ENCODE peak calls at places on chromosomes 11 and 22, in seven cellular contexts. U, Z, N, J, R, O and F are unnamed samples. For H3K9me3 and H3K4me1, the result is how much of the 10 kb centered on the place peaks cover.

GRCh38 chr11:17391493-17392355 is 3.3 kb upstream of the KCNJ11 start:
- DNase-seq in U (no peak), Z (no peak), N (no peak), J (no peak), R (no peak), O (no peak), F (no peak)

GRCh38 chr11:100469835-100470234 is 217.3 kb upstream of the ARHGAP42 start:
- DNase-seq in U (no peak), Z (no peak), N (no peak), J (no peak), R (no peak), O (no peak), F (no peak)

GRCh38 chr11:130397780-130398179 is 30.6 kb downstream of the ADAMTS8 start:
- DNase-seq in U (no peak), Z (no peak), N (no peak), J (no peak), R (no peak), O (no peak), F (no peak)

GRCh38 chr11:19664896-19665548 is 47.6 kb upstream of the NAV2 start:
- DNase-seq in U (no peak), Z (no peak), N (no peak), J (peak), R (no peak), O (no peak), F (no peak)

GRCh38 chr11:34002420-34002819 is 49.1 kb upstream of the CAPRIN1 start:
- DNase-seq in U (no peak), Z (no peak), N (no peak), J (no peak), R (no peak), O (no peak), F (no peak)

GRCh38 chr22:31579835-31580242 is 82.2 kb downstream of the PISD start:
- DNase-seq in U (no peak), Z (no peak), N (no peak), J (no peak), R (no peak), O (no peak), F (no peak)

GRCh38 chr22:44371741-44372525 is 59.2 kb upstream of the SHISAL1 start:
- DNase-seq in U (no peak), Z (no peak), N (peak), J (no peak), R (no peak), O (peak), F (no peak)

GRCh38 chr22:27778299-27779090 is 23.1 kb downstream of the MN1 start:
- DNase-seq in U (no peak), Z (no peak), N (no peak), J (no peak), R (no peak), O (no peak), F (no peak)

GRCh38 chr11:7186190-7186589 is 65.5 kb upstream of the SYT9 start:
- DNase-seq in U (no peak), Z (no peak), N (no peak), J (peak), R (no peak), O (no peak), F (no peak)

GRCh38 chr22:17575681-17576080 is 12.4 kb downstream of the SLC25A18 start:
- DNase-seq in U (no peak), Z (no peak), N (no peak), J (no peak), R (no peak), O (no peak), F (no peak)

GRCh38 chr11:122646549-122647340 is 8.8 kb upstream of the UBASH3B start:
- DNase-seq in U (no peak), Z (no peak), N (no peak), J (peak), R (no peak), O (no peak), F (no peak)

GRCh38 chr11:35893796-35894475 is 49.9 kb upstream of the LDLRAD3 start:
- DNase-seq in U (no peak), Z (no peak), N (no peak), J (peak), R (peak), O (no peak), F (no peak)

GRCh38 chr11:16793009-16793408 is 54.6 kb downstream of the C11orf58 start:
- DNase-seq in U (no peak), Z (no peak), N (no peak), J (no peak), R (no peak), O (no peak), F (no peak)

GRCh38 chr22:19810381-19811141 is 44.1 kb downstream of the GNB1L start:
- DNase-seq in U (peak), Z (no peak), N (peak), J (peak), R (no peak), O (peak), F (no peak)

GRCh38 chr11:135008001-135008405 is 596.0 kb upstream of the B3GAT1 start:
- DNase-seq in U (no peak), Z (peak), N (no peak), J (no peak), R (no peak), O (no peak), F (no peak)

GRCh38 chr11:42407379-42407778 is 904.4 kb upstream of the API5 start:
- DNase-seq in U (no peak), Z (no peak), N (peak), J (no peak), R (no peak), O (no peak), F (peak)

GRCh38 chr11:107301886-107302285 is 155.7 kb downstream of the CWF19L2 start:
- DNase-seq in U (no peak), Z (no peak), N (no peak), J (peak), R (no peak), O (no peak), F (no peak)

GRCh38 chr11:1428762-1429316 is 39.1 kb downstream of the BRSK2 start:
- DNase-seq in U (no peak), Z (no peak), N (no peak), J (no peak), R (no peak), O (no peak), F (no peak)

GRCh38 chr11:2524446-2525165 is 79.8 kb downstream of the KCNQ1 start:
- DNase-seq in U (no peak), Z (no peak), N (peak), J (no peak), R (no peak), O (peak), F (no peak)

GRCh38 chr11:77093056-77093891 is 9.4 kb upstream of the OMP start:
- DNase-seq in U (no peak), Z (no peak), N (no peak), J (no peak), R (no peak), O (peak), F (no peak)

GRCh38 chr11:11209967-11210366 is 143.1 kb downstream of the CSNK2A3 start:
- DNase-seq in U (no peak), Z (no peak), N (no peak), J (no peak), R (peak), O (no peak), F (no peak)

GRCh38 chr11:45028921-45029680 is 78.4 kb upstream of the TP53I11 start:
- DNase-seq in U (no peak), Z (no peak), N (peak), J (no peak), R (no peak), O (no peak), F (no peak)

GRCh38 chr22:18110194-18110943 is at the start of gene TUBA8:
- DNase-seq in U (peak), Z (no peak), N (peak), J (peak), R (no peak), O (peak), F (no peak)

GRCh38 chr11:8826901-8827560 is 84.0 kb upstream of the AKIP1 start:
- DNase-seq in U (no peak), Z (no peak), N (peak), J (no peak), R (no peak), O (no peak), F (no peak)

GRCh38 chr11:77127674-77127968 is 425 bp upstream of the MYO7A start:
- DNase-seq in U (no peak), Z (no peak), N (no peak), J (no peak), R (no peak), O (no peak), F (no peak)

GRCh38 chr22:19761022-19761499 is 483 bp downstream of the TBX1 start:
- DNase-seq in U (no peak), Z (no peak), N (peak), J (peak), R (no peak), O (no peak), F (no peak)

GRCh38 chr11:12813371-12814225 is 139.4 kb downstream of the TEAD1 start:
- DNase-seq in U (no peak), Z (no peak), N (no peak), J (no peak), R (no peak), O (no peak), F (no peak)

GRCh38 chr22:32660292-32660691 is 141.2 kb upstream of the TIMP3 start:
- DNase-seq in U (peak), Z (no peak), N (peak), J (peak), R (no peak), O (peak), F (peak)

GRCh38 chr11:24234822-24235508 is 261.9 kb upstream of the LUZP2 start:
- DNase-seq in U (no peak), Z (no peak), N (no peak), J (peak), R (no peak), O (no peak), F (no peak)

GRCh38 chr11:113615098-113615497 is 91.0 kb downstream of the TMPRSS5 start:
- DNase-seq in U (no peak), Z (no peak), N (peak), J (no peak), R (no peak), O (no peak), F (no peak)

GRCh38 chr22:21025266-21025665 is 7.1 kb downstream of the SLC7A4 start:
- DNase-seq in U (no peak), Z (no peak), N (no peak), J (no peak), R (no peak), O (no peak), F (no peak)

GRCh38 chr11:33722579-33723234 is 13.5 kb downstream of the CD59 start:
- DNase-seq in U (no peak), Z (no peak), N (no peak), J (peak), R (no peak), O (no peak), F (no peak)

GRCh38 chr22:39353346-39353745 is 3.6 kb downstream of the SYNGR1 start:
- DNase-seq in U (no peak), Z (no peak), N (no peak), J (no peak), R (no peak), O (peak), F (no peak)

GRCh38 chr11:46537121-46537520 is 56.7 kb downstream of the AMBRA1 start:
- DNase-seq in U (no peak), Z (no peak), N (peak), J (peak), R (no peak), O (no peak), F (no peak)

GRCh38 chr11:83007909-83008580 is 63.7 kb downstream of the RAB30 start:
- DNase-seq in U (no peak), Z (no peak), N (peak), J (no peak), R (no peak), O (peak), F (no peak)

GRCh38 chr22:45893516-45893915 is 83.4 kb downstream of the WNT7B start:
- DNase-seq in U (no peak), Z (no peak), N (peak), J (no peak), R (no peak), O (no peak), F (no peak)

GRCh38 chr22:38304526-38304925 is 12.7 kb downstream of the CSNK1E start:
- DNase-seq in U (no peak), Z (no peak), N (no peak), J (no peak), R (no peak), O (peak), F (no peak)

GRCh38 chr11:20374746-20375305 is 11.3 kb downstream of the HTATIP2 start:
- DNase-seq in U (no peak), Z (no peak), N (no peak), J (peak), R (no peak), O (no peak), F (no peak)

GRCh38 chr11:112345166-112345565 is 84.5 kb upstream of the PLET1 start:
- DNase-seq in U (no peak), Z (no peak), N (no peak), J (no peak), R (no peak), O (no peak), F (no peak)

GRCh38 chr11:112352907-112353306 is 92.2 kb upstream of the PLET1 start:
- DNase-seq in U (no peak), Z (no peak), N (peak), J (no peak), R (no peak), O (no peak), F (no peak)

GRCh38 chr11:112345708-112346107 is 85.0 kb upstream of the PLET1 start:
- DNase-seq in U (no peak), Z (no peak), N (peak), J (no peak), R (no peak), O (no peak), F (no peak)

GRCh38 chr11:112346586-112346985 is 85.9 kb upstream of the PLET1 start:
- DNase-seq in U (no peak), Z (no peak), N (no peak), J (no peak), R (no peak), O (no peak), F (no peak)

DNA sequence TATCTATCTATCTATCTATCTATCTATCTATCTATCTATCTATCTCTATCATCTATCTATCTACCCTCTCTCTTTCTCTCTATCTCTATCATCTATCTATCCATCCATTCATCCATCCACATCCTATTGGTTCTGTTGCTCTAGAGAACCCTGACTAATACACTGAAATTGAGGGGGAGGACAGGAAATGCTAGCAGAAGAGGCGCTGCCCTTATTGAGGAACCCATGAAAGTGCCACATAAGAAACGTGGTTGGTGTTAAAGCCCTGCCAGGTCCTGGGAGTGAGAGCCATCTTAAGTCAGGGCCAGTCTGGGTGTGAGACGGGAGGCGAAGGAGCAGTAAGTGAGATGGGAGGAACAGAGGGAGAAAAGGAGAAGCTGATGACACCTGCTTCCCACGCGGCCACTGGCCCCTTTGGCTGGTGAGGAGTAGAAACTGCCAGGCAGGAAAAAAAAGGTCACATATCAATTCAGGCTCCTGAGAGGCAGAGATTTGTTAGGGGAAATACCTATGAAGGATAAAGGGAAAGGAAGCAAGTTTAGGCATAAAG is 87.9 kb upstream of the PLET1 start:
- DNase-seq in U (no peak), Z (no peak), N (peak), J (no peak), R (no peak), O (no peak), F (no peak)
- H3K4me3 ChIP-seq in U (no peak), Z (no peak), N (no peak), J (no peak), R (no peak), O (no peak), F (no peak)

DNA sequence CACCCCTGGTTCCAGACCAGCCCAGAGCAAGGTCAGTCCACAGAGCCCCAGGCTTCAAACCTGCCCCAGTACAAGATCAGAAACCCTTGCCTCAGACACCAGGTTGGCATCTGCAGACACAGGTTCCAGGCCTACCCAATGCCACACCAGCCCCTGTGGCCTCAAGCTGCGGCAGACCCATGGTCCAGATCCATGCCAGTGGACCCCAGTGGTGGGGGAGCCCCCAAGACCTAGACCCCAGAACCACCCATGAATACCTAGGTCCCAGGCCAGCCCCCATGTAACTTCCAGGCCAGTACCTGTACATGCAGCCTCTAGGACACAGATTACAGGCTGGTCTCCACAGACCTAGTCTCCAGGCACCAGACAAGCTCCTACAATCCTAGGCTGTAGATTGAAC is 1019.3 kb downstream of the JRKL start:
- DNase-seq in U (no peak), Z (no peak), N (no peak), J (no peak), R (no peak), O (no peak), F (no peak)
- H3K9me3 ChIP-seq in U (under half), Z (under half), N (under half), J (under half), R (under half), O (under half), F (under half)

GRCh38 chr11:118139578-118139977 is 13.0 kb downstream of the SCN4B start:
- DNase-seq in U (no peak), Z (no peak), N (no peak), J (no peak), R (no peak), O (no peak), F (no peak)
- H3K4me1 ChIP-seq in U (under half), Z (under half), N (under half), J (under half), R (under half), O (under half), F (under half)

GRCh38 chr11:67421421-67422031 is 6.0 kb downstream of the CARNS1 start:
- DNase-seq in U (no peak), Z (no peak), N (no peak), J (no peak), R (no peak), O (no peak), F (no peak)
- H3K4me3 ChIP-seq in U (no peak), Z (peak), N (no peak), J (peak), R (peak), O (peak), F (no peak)

DNA sequence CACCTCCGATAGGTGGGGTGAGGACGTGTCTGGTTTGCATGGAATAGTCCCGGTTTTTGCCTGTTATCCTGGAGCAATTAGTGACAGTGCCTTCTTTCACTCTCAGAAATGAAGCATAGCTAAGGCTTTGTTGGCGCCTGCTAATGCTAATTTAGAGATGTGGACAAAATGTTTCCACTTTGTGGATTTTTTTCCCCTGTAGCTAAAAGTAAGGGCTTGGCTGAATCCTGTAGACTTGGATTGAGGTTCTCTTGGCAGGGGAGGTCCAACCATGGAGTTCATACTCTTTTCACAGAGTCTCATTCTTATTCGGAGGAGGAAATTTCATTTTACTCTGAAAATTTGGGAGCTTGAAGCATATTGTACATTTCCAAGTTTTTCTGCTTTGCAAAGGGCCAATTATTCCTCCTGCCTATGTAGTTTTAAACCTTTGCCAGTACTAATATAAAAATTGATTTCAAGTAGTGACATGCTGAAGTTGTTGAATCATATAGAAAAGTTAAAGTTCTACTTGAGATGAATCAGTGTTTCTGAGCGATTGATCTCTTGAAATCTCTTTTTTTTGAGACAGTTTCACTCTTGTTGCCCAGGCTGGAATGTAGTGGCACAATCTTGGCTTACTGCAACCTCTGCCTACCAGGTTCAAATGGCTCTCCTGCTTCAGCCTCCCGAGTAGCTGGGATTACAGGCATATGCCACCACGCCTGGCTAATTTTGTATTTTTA is 20.0 kb downstream of the PPFIA1 start:
- DNase-seq in U (no peak), Z (no peak), N (no peak), J (no peak), R (no peak), O (no peak), F (no peak)
- H3K9me3 ChIP-seq in U (under half), Z (under half), N (under half), J (under half), R (under half), O (under half), F (under half)

DNA sequence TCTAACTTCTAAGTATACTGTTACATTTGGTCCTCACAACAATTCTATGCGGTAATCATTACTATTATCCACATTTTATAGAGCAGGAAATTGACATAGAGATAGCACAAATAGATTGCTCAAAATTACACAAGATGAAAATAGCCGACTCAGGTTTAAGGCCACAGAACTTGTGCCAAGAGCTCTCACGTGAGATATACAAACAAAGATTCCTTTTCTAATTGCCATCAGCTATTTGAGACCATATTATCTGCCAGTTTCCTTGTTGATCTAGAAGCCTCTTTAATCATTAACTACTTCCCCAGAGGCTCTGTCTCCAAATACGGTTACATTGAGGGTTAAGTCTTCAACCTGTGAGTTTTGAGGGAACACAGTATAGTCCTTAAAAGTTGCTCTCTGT is 61.0 kb upstream of the GLYATL1B start:
- DNase-seq in U (no peak), Z (no peak), N (no peak), J (no peak), R (no peak), O (no peak), F (no peak)
- H3K4me1 ChIP-seq in U (under half), Z (under half), N (under half), J (under half), R (under half), O (under half), F (under half)